ENCODE peak calls at places on chromosome 1, in seven cellular contexts. X is OCI-LY7, N is MM.1S, U is fibroblast of pulmonary artery, V is mucosa of descending colon, Z is neuronal stem cell, H is sigmoid colon. K is an unnamed sample.

GRCh38 chr1:63981408-63981773 is 207.6 kb downstream of the ROR1 start:
- DNase-seq in N (no peak), X (no peak), H (no peak), U (no peak), V (no peak), Z (no peak), K (no peak)

GRCh38 chr1:46533179-46533864 is 18.1 kb downstream of the KNCN start:
- DNase-seq in H (no peak), N (no peak), U (peak; percentile 40), Z (no peak), X (no peak), V (peak; percentile 19), K (no peak)

GRCh38 chr1:183635112-183635605 is 424 bp downstream of the ARPC5 start:
- DNase-seq in Z (no peak), H (peak; percentile 78), N (peak; percentile 42), V (peak; percentile 47), U (peak; percentile 39), X (peak; percentile 24), K (no peak)

GRCh38 chr1:207863893-207864535 is 46.9 kb downstream of the CD34 start:
- DNase-seq in V (no peak), Z (no peak), N (peak; percentile 17), H (no peak), X (peak; percentile 72), U (no peak), K (peak; percentile 96)

GRCh38 chr1:96515925-96516324 is 205.7 kb upstream of the PTBP2 start:
- DNase-seq in H (no peak), X (no peak), N (no peak), U (no peak), V (no peak), Z (no peak), K (no peak)

GRCh38 chr1:160726498-160727391 is 12.3 kb upstream of the SLAMF7 start:
- DNase-seq in H (no peak), V (peak; percentile 68), Z (peak; percentile 73), N (peak; percentile 91), U (peak; percentile 84), X (peak; percentile 86), K (peak; percentile 82)

GRCh38 chr1:19648239-19648638 is 4.1 kb downstream of the NBL1 start:
- DNase-seq in V (no peak), Z (no peak), X (no peak), H (no peak), N (no peak), U (no peak), K (no peak)

GRCh38 chr1:245365071-245365470 is 210.3 kb downstream of the KIF26B start:
- DNase-seq in V (no peak), H (no peak), Z (no peak), U (no peak), N (no peak), X (peak; percentile 2), K (no peak)

GRCh38 chr1:205301842-205302588 is 19.5 kb downstream of the NUAK2 start:
- DNase-seq in U (peak; percentile 39), Z (no peak), H (no peak), X (peak; percentile 45), V (no peak), N (no peak), K (no peak)

GRCh38 chr1:93155335-93155734 is 24.9 kb downstream of the TMED5 start:
- DNase-seq in N (no peak), H (no peak), X (no peak), Z (no peak), V (no peak), U (peak; percentile 18), K (no peak)

GRCh38 chr1:58881471-58881994 is 97.7 kb upstream of the JUN start:
- DNase-seq in N (no peak), H (peak; percentile 80), V (peak; percentile 69), Z (no peak), X (no peak), U (peak; percentile 71), K (no peak)

GRCh38 chr1:32540589-32540988 is 1.4 kb downstream of the ZBTB8A start:
- DNase-seq in U (no peak), X (no peak), H (no peak), N (no peak), Z (no peak), V (no peak), K (no peak)

GRCh38 chr1:218699411-218699810 is 354.3 kb downstream of the TGFB2 start:
- DNase-seq in U (peak; percentile 26), H (no peak), Z (no peak), V (no peak), X (no peak), N (no peak), K (no peak)
- H3K4me3 ChIP-seq in U (no peak overlapping the region), H (no peak overlapping the region), Z (no peak overlapping the region), V (no peak overlapping the region), X (no peak overlapping the region), N (no peak overlapping the region), K (no peak overlapping the region)

GRCh38 chr1:94543893-94544635 is 2.5 kb upstream of the F3 start:
- DNase-seq in V (no peak), N (no peak), X (no peak), H (no peak), Z (no peak), U (peak; percentile 74), K (no peak)

GRCh38 chr1:94541175-94542087 is at the start of gene F3:
- DNase-seq in Z (peak; percentile 75), X (no peak), H (peak; percentile 96), N (peak; percentile 56), V (peak; percentile 93), U (peak; percentile 85), K (peak; percentile 62)

GRCh38 chr1:94542088-94542671 is 621 bp upstream of the F3 start:
- DNase-seq in X (no peak), V (peak; percentile 63), N (peak; percentile 6), U (peak; percentile 51), H (peak; percentile 88), Z (no peak), K (no peak)

GRCh38 chr1:94543003-94543402 is 1.4 kb upstream of the F3 start:
- DNase-seq in U (no peak), V (no peak), N (no peak), X (no peak), Z (no peak), H (no peak), K (peak; percentile 6)

GRCh38 chr1:94544706-94545490 is 3.3 kb upstream of the F3 start:
- DNase-seq in U (peak; percentile 87), N (no peak), V (no peak), Z (no peak), H (no peak), X (no peak), K (no peak)
- H3K4me3 ChIP-seq in U (no peak overlapping the region), N (no peak overlapping the region), V (no peak overlapping the region), Z (no peak overlapping the region), H (no peak overlapping the region), X (no peak overlapping the region), K (no peak overlapping the region)

GRCh38 chr1:116568925-116569490 is 1.8 kb downstream of the CD58 start:
- DNase-seq in H (no peak), X (no peak), Z (no peak), N (no peak), V (no peak), U (no peak), K (no peak)
- H3K4me3 ChIP-seq in H (no peak overlapping the region), X (no peak overlapping the region), Z (no peak overlapping the region), N (peak overlapping the region; percentile 80), V (no peak overlapping the region), U (no peak overlapping the region), K (no peak overlapping the region)

GRCh38 chr1:44210595-44210994 is 2.7 kb upstream of the DMAP1 start:
- DNase-seq in N (no peak), U (no peak), V (no peak), Z (no peak), X (no peak), H (no peak), K (no peak)
- H3K4me3 ChIP-seq in N (no peak overlapping the region), U (no peak overlapping the region), V (no peak overlapping the region), Z (no peak overlapping the region), X (no peak overlapping the region), H (no peak overlapping the region), K (no peak overlapping the region)

GRCh38 chr1:230753191-230753585 is 6.0 kb downstream of the CAPN9 start:
- DNase-seq in H (no peak), U (no peak), N (no peak), X (no peak), V (no peak), Z (no peak), K (no peak)
- H3K4me3 ChIP-seq in H (peak overlapping the region; percentile 35), U (no peak overlapping the region), N (no peak overlapping the region), X (no peak overlapping the region), V (no peak overlapping the region), Z (no peak overlapping the region), K (peak overlapping the region; percentile 35)

GRCh38 chr1:10889628-10890353 is 93.3 kb upstream of the CASZ1 start:
- DNase-seq in V (no peak), Z (no peak), X (no peak), U (no peak), N (no peak), H (no peak), K (no peak)
- H3K4me3 ChIP-seq in V (no peak overlapping the region), Z (no peak overlapping the region), X (no peak overlapping the region), U (no peak overlapping the region), N (no peak overlapping the region), H (no peak overlapping the region), K (no peak overlapping the region)

DNA sequence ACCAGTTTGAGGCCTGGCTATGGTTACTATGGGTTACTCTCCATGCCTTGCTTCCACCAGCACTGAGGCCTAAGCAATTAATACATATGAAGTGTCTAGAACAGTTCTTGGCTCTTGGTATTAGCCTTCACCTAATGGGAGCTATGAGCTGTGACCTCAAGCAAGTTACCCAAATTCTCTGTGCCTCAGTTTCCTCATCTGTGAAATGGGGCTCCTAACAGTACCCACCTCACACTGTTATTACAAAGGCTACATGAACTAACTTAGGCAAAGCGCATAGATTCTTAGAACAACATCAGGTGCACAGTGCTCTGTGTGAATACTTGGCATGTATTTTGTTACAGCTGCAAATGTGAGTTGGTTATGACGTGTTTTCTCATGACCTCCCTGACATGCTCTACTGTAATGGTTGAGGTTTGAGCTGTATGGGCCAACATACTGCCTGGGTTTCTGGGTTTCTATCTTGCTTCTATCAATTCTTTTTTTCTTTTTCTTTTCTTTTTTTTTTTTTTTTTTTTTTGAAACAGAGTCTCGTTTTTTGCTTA is 26.5 kb downstream of the CDCP2 start:
- DNase-seq in V (no peak), N (no peak), X (no peak), U (peak; percentile 16), H (no peak), Z (no peak), K (no peak)
- H3K4me3 ChIP-seq in V (no peak overlapping the region), N (no peak overlapping the region), X (no peak overlapping the region), U (no peak overlapping the region), H (no peak overlapping the region), Z (no peak overlapping the region), K (no peak overlapping the region)

GRCh38 chr1:214548988-214549387 is 2.4 kb downstream of the PTPN14 start:
- DNase-seq in Z (no peak), U (peak; percentile 55), H (peak; percentile 72), N (no peak), V (peak; percentile 14), X (no peak), K (no peak)
- H3K4me3 ChIP-seq in Z (no peak overlapping the region), U (peak overlapping the region; percentile 90), H (no peak overlapping the region), N (no peak overlapping the region), V (no peak overlapping the region), X (no peak overlapping the region), K (no peak overlapping the region)

GRCh38 chr1:179295356-179295755 is 1.8 kb downstream of the SOAT1 start:
- DNase-seq in H (no peak), U (no peak), Z (no peak), X (no peak), V (no peak), N (no peak), K (no peak)
- H3K4me3 ChIP-seq in H (peak overlapping the region; percentile 75), U (peak overlapping the region; percentile 84), Z (no peak overlapping the region), X (peak overlapping the region; percentile 80), V (no peak overlapping the region), N (no peak overlapping the region), K (peak overlapping the region; percentile 85)

K was measured in Jurkat, Clone E6-1.